ENCODE peak calls at places on chromosome 1, in five cellular contexts. D is SK-N-SH, R is NT2/D1, J is right cardiac atrium, K is prostate gland. W is an unnamed sample.

GRCh38 chr1:1703796-1704195 is 11.2 kb upstream of the SLC35E2B start:
- DNase-seq in D (peak; percentile 9), R (no peak), J (no peak), K (no peak), W (peak; percentile 23)

GRCh38 chr1:67688526-67689219 is 3.7 kb downstream of the GADD45A start:
- DNase-seq in D (no peak), R (no peak), J (no peak), K (no peak), W (no peak)

GRCh38 chr1:192668434-192668983 is 32.6 kb downstream of the RGS13 start:
- DNase-seq in D (no peak), R (peak; percentile 20), J (no peak), K (no peak), W (no peak)

GRCh38 chr1:169511339-169512028 is 25.7 kb upstream of the SLC19A2 start:
- DNase-seq in D (no peak), R (no peak), J (peak; percentile 47), K (no peak), W (no peak)

GRCh38 chr1:66464802-66465201 is 69.2 kb upstream of the SGIP1 start:
- DNase-seq in D (no peak), R (no peak), J (no peak), K (no peak), W (no peak)

GRCh38 chr1:20237646-20238045 is 51.3 kb upstream of the PLA2G2C start:
- DNase-seq in D (peak; percentile 26), R (no peak), J (no peak), K (no peak), W (no peak)

GRCh38 chr1:32939655-32940371 is 24.8 kb downstream of the RNF19B start:
- DNase-seq in D (no peak), R (no peak), J (peak; percentile 77), K (no peak), W (no peak)

GRCh38 chr1:175208773-175209492 is 16.4 kb upstream of the KIAA0040 start:
- DNase-seq in D (no peak), R (no peak), J (no peak), K (no peak), W (no peak)

GRCh38 chr1:92698932-92699331 is 86.0 kb downstream of the EVI5 start:
- DNase-seq in D (no peak), R (no peak), J (peak; percentile 64), K (no peak), W (no peak)

GRCh38 chr1:164785841-164786534 is 227.0 kb downstream of the PBX1 start:
- DNase-seq in D (no peak), R (no peak), J (no peak), K (peak; percentile 36), W (no peak)

GRCh38 chr1:109535971-109536491 is 3.6 kb upstream of the GPR61 start:
- DNase-seq in D (no peak), R (no peak), J (peak; percentile 71), K (no peak), W (peak; percentile 47)
- H3K4me3 ChIP-seq in D (no peak overlapping the region), R (no peak overlapping the region), J (no peak overlapping the region), K (no peak overlapping the region), W (no peak overlapping the region)

DNA sequence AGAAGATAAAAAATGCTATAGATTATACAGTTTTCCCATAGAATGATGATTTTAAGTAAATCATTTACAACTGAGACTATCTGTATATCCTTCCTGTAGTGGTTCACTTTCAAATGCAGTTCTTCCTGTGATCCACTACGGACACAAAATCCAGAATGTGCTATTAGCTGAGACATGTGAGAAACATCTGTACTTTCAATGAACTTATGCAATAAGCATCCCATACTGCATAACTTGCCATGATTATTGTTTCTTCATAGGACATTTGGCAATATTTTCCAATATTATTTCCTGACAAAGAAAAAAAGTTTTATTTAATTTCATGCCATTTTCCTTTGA is 83.5 kb upstream of the PRDX6 start:
- DNase-seq in D (no peak), R (no peak), J (no peak), K (no peak), W (no peak)
- H3K4me3 ChIP-seq in D (no peak overlapping the region), R (no peak overlapping the region), J (no peak overlapping the region), K (no peak overlapping the region), W (no peak overlapping the region)

DNA sequence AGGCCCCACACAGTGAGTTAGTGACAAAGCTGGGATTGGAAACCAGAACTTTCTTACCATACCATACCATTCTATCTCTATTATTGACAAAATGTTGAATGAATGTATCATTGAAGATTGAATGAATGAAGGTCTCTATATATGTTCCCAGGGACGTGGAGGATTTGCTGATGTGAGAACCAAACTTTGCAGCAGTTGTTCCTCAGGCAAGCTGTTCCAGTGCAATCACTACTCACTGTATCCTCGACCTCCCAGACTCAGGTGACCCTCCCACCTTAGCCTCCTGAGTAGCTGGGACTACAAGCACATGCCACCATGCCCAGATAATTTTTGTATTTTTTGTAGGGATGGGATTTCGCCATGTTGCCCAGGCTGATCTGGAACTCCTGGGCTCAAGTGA is 11.6 kb upstream of the LIN28A start:
- DNase-seq in D (no peak), R (no peak), J (no peak), K (no peak), W (no peak)
- H3K4me3 ChIP-seq in D (no peak overlapping the region), R (no peak overlapping the region), J (no peak overlapping the region), K (no peak overlapping the region), W (no peak overlapping the region)

DNA sequence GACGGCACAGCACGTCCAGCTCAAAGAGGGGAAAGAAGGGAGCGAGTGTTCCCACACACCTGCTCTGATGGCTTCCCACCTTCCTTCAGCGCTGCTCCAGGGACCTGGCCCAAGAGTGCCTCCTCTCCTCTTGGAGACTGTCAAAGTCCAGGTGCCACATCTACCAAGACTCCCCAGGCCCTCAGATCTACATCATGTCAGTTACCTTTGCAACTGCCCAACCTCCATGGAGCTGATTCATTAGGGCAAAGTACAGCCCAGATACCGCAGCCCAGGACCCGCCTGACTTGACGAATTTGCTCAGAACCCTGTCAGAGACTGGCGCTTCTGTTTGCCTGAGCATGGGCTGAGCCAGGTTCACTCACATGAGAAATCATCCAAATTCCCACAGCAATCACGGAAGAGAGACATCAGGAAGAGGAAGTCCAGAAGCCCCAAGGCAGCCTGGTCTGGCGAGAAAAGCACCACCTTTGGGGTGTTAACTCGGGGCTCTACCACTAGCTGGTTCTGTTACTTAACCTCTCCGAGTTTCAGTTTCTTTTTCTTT is at the start of gene SEC16B:
- DNase-seq in D (no peak), R (no peak), J (no peak), K (no peak), W (no peak)
- H3K4me3 ChIP-seq in D (no peak within 1 kb of the TSS), R (no peak within 1 kb of the TSS), J (no peak within 1 kb of the TSS), K (no peak within 1 kb of the TSS), W (no peak within 1 kb of the TSS)

GRCh38 chr1:109499081-109499480 is 5.2 kb downstream of the CYB561D1 start:
- DNase-seq in D (no peak), R (no peak), J (no peak), K (no peak), W (no peak)

GRCh38 chr1:109498161-109498801 is 4.4 kb downstream of the CYB561D1 start:
- DNase-seq in D (peak; percentile 87), R (no peak), J (peak; percentile 51), K (no peak), W (peak; percentile 84)

GRCh38 chr1:109500886-109501285 is 7.0 kb downstream of the CYB561D1 start:
- DNase-seq in D (no peak), R (no peak), J (no peak), K (no peak), W (no peak)

GRCh38 chr1:109501644-109502367 is 7.7 kb downstream of the AMIGO1 start:
- DNase-seq in D (no peak), R (no peak), J (no peak), K (no peak), W (no peak)

GRCh38 chr1:109499661-109500536 is 6.0 kb downstream of the CYB561D1 start:
- DNase-seq in D (peak; percentile 42), R (no peak), J (peak; percentile 62), K (no peak), W (peak; percentile 76)
- H3K4me3 ChIP-seq in D (no peak overlapping the region), R (no peak overlapping the region), J (no peak overlapping the region), K (no peak overlapping the region), W (no peak overlapping the region)

DNA sequence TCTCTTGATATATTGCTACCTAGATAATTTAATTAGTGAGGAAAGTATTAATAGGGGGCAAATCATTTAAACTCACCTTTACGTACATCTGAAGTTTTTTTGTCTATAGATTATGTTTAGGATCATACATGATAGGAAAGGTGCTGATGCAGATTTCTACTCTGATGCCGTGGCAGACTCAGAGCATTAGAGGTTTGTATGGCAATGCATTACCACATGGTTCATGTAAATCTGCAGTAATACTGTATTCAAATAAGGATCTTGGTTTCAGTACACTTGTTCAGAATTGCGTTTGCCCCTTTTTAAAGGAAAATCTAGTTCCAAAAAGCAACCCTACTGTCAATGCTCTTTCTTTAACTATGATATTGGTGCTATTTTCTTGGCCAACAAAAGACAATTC is 288.3 kb downstream of the PTPRC start:
- DNase-seq in D (no peak), R (no peak), J (no peak), K (no peak), W (no peak)
- H3K4me3 ChIP-seq in D (no peak overlapping the region), R (no peak overlapping the region), J (no peak overlapping the region), K (no peak overlapping the region), W (no peak overlapping the region)

GRCh38 chr1:153390938-153391710 is at the start of gene S100A8:
- DNase-seq in D (no peak), R (no peak), J (peak; percentile 89), K (peak; percentile 19), W (no peak)
- H3K4me3 ChIP-seq in D (no peak within 1 kb of the TSS), R (no peak within 1 kb of the TSS), J (no peak within 1 kb of the TSS), K (no peak within 1 kb of the TSS), W (no peak within 1 kb of the TSS)

GRCh38 chr1:234845097-234845660 is 235.2 kb upstream of the IRF2BP2 start:
- DNase-seq in D (no peak), R (no peak), J (no peak), K (no peak), W (no peak)
- H3K4me3 ChIP-seq in D (no peak overlapping the region), R (no peak overlapping the region), J (no peak overlapping the region), K (no peak overlapping the region), W (no peak overlapping the region)